ENCODE peak calls at places on chromosomes 6 and 20, in eight cellular contexts. L is AG08395; T is naive thymus-derived CD8-positive, alpha-beta T cell; C is IMR-90; H is MM.1S; N is activated CD4-positive, alpha-beta T cell treated with anti-CD3 and anti-CD28 coated beads, Interleukin-2, amount 50 U/mL, for 1 hour; O is psoas muscle; F is NB4. V is an unnamed sample.

GRCh38 chr6:90158945-90159344 is 137.7 kb downstream of the BACH2 start:
- DNase-seq in H (no peak), L (no peak), F (no peak), T (no peak), N (no peak), O (no peak), C (no peak), V (no peak)

GRCh38 chr20:40786336-40786735 is 97.3 kb upstream of the MAFB start:
- DNase-seq in T (no peak), C (no peak), N (no peak), L (no peak), H (no peak), O (no peak), F (no peak), V (no peak)

GRCh38 chr6:140289186-140289585 is 914.7 kb upstream of the CITED2 start:
- DNase-seq in F (no peak), O (no peak), T (no peak), H (no peak), L (no peak), N (no peak), C (no peak), V (no peak)

GRCh38 chr20:45911486-45912343 is at the start of gene PLTP:
- DNase-seq in F (peak), N (peak), L (peak), C (peak), O (peak), H (no peak), T (peak), V (peak)

GRCh38 chr6:28841290-28841689 is 82.5 kb downstream of the TRIM27 start:
- DNase-seq in L (no peak), T (no peak), H (no peak), N (no peak), C (no peak), F (peak), O (no peak), V (no peak)

GRCh38 chr6:7254980-7255825 is 57.8 kb downstream of the SSR1 start:
- DNase-seq in O (peak), T (no peak), N (no peak), F (peak), C (no peak), L (no peak), H (no peak), V (no peak)

GRCh38 chr6:144776031-144776819 is 491.1 kb downstream of the UTRN start:
- DNase-seq in T (no peak), L (no peak), N (no peak), C (no peak), O (no peak), F (no peak), H (no peak), V (no peak)

GRCh38 chr6:156585859-156586258 is 191.3 kb upstream of the ARID1B start:
- DNase-seq in O (no peak), C (no peak), T (no peak), H (no peak), N (no peak), L (no peak), F (peak), V (no peak)

GRCh38 chr6:78605909-78606446 is 261.4 kb upstream of the IRAK1BP1 start:
- DNase-seq in L (peak), F (no peak), O (no peak), C (peak), T (no peak), H (no peak), N (no peak), V (no peak)

GRCh38 chr6:40350942-40351217 is 236.3 kb downstream of the LRFN2 start:
- DNase-seq in T (no peak), O (no peak), F (no peak), C (no peak), N (no peak), L (no peak), H (no peak), V (no peak)

GRCh38 chr6:137928286-137928685 is 61.2 kb downstream of the TNFAIP3 start:
- DNase-seq in H (peak), L (no peak), T (peak), O (no peak), C (no peak), F (peak), N (no peak), V (peak)

GRCh38 chr20:45781391-45781931 is 10.2 kb downstream of the WFDC3 start:
- DNase-seq in F (no peak), T (no peak), O (no peak), N (no peak), C (peak), H (no peak), L (peak), V (no peak)

GRCh38 chr6:111845441-111845871 is 27.8 kb downstream of the FYN start:
- DNase-seq in F (peak), T (no peak), O (no peak), C (no peak), H (no peak), L (no peak), N (no peak), V (no peak)

GRCh38 chr6:78947962-78948361 is 80.6 kb downstream of the IRAK1BP1 start:
- DNase-seq in N (no peak), O (no peak), T (no peak), C (peak), H (no peak), F (no peak), L (no peak), V (no peak)

GRCh38 chr6:132456700-132457143 is 55.4 kb upstream of the MOXD1 start:
- DNase-seq in F (peak), O (no peak), L (peak), C (no peak), T (no peak), H (peak), N (no peak), V (no peak)

GRCh38 chr20:35004051-35004725 is 48.5 kb downstream of the MYH7B start:
- DNase-seq in H (no peak), L (no peak), O (peak), C (no peak), F (no peak), T (no peak), N (no peak), V (no peak)

GRCh38 chr6:135572051-135572450 is 74.5 kb upstream of the AHI1 start:
- DNase-seq in F (no peak), T (no peak), N (no peak), H (no peak), C (peak), L (no peak), O (no peak), V (no peak)